ENCODE peak calls at places on chromosome 15, in five cellular contexts. Q, J, D, X and N are unnamed samples.
A peak's percentile ranks its signal among the peaks of the same experiment; 100 is the strongest.

GRCh38 chr15:101016581-101016980 is 97.4 kb downstream of the LRRK1 start:
- DNase-seq in Q (no peak), J (no peak), D (peak; percentile 3), X (no peak), N (no peak)

GRCh38 chr15:33234019-33234418 is 39.5 kb upstream of the FMN1 start:
- DNase-seq in Q (peak; percentile 31), J (no peak), D (no peak), X (no peak), N (no peak)

GRCh38 chr15:88543065-88543776 is 3.3 kb downstream of the DET1 start:
- DNase-seq in Q (no peak), J (no peak), D (no peak), X (no peak), N (no peak)

GRCh38 chr15:81163961-81164800 is 30.1 kb downstream of the CFAP161 start:
- DNase-seq in Q (no peak), J (no peak), D (no peak), X (no peak), N (no peak)

GRCh38 chr15:80785811-80786354 is 6.7 kb downstream of the CEMIP start:
- DNase-seq in Q (no peak), J (no peak), D (no peak), X (no peak), N (no peak)

GRCh38 chr15:78058401-78058935 is 19.0 kb downstream of the TBC1D2B start:
- DNase-seq in Q (no peak), J (no peak), D (no peak), X (no peak), N (no peak)

GRCh38 chr15:40695469-40695910 is 516 bp downstream of the RAD51 start:
- DNase-seq in Q (no peak), J (no peak), D (no peak), X (no peak), N (no peak)

GRCh38 chr15:63246691-63247464 is 30.5 kb upstream of the APH1B start:
- DNase-seq in Q (no peak), J (no peak), D (peak; percentile 68), X (no peak), N (no peak)

GRCh38 chr15:78104566-78105500 is 12.5 kb downstream of the SH2D7 start:
- DNase-seq in Q (no peak), J (no peak), D (no peak), X (no peak), N (no peak)

GRCh38 chr15:100712226-100712625 is 109.8 kb downstream of the ASB7 start:
- DNase-seq in Q (no peak), J (no peak), D (no peak), X (peak; percentile 60), N (no peak)

GRCh38 chr15:49901867-49902775 is 216.9 kb downstream of the ATP8B4 start:
- DNase-seq in Q (no peak), J (no peak), D (no peak), X (no peak), N (no peak)

GRCh38 chr15:80265021-80265420 is 13.0 kb upstream of the CTXND1 start:
- DNase-seq in Q (no peak), J (no peak), D (no peak), X (no peak), N (no peak)

GRCh38 chr15:34023932-34024331 is 15.1 kb downstream of the AVEN start:
- DNase-seq in Q (no peak), J (no peak), D (no peak), X (no peak), N (no peak)

GRCh38 chr15:71091601-71092000 is 23.7 kb upstream of the THSD4 start:
- DNase-seq in Q (no peak), J (no peak), D (no peak), X (no peak), N (no peak)

GRCh38 chr15:63094495-63094931 is 27.1 kb upstream of the LACTB start:
- DNase-seq in Q (no peak), J (no peak), D (no peak), X (no peak), N (no peak)

GRCh38 chr15:31268108-31268501 is 58.5 kb upstream of the KLF13 start:
- DNase-seq in Q (no peak), J (no peak), D (peak; percentile 4), X (no peak), N (no peak)

GRCh38 chr15:42018306-42019224 is 2.3 kb downstream of the PLA2G4E start:
- DNase-seq in Q (no peak), J (no peak), D (no peak), X (peak; percentile 46), N (no peak)

GRCh38 chr15:71448688-71449114 is 333.4 kb downstream of the THSD4 start:
- DNase-seq in Q (peak; percentile 69), J (no peak), D (peak; percentile 90), X (no peak), N (no peak)

GRCh38 chr15:91922701-91923279 is 69.3 kb downstream of the SLCO3A1 start:
- DNase-seq in Q (no peak), J (no peak), D (no peak), X (no peak), N (no peak)

GRCh38 chr15:28923726-28924280 is 38.0 kb downstream of the APBA2 start:
- DNase-seq in Q (no peak), J (no peak), D (no peak), X (no peak), N (no peak)

GRCh38 chr15:58019503-58020376 is 45.8 kb downstream of the ALDH1A2 start:
- DNase-seq in Q (no peak), J (no peak), D (no peak), X (no peak), N (no peak)

GRCh38 chr15:88872106-88872505 is 23.2 kb downstream of the HAPLN3 start:
- DNase-seq in Q (no peak), J (no peak), D (no peak), X (no peak), N (no peak)

GRCh38 chr15:35136552-35136951 is 51.5 kb upstream of the NANOGP8 start:
- DNase-seq in Q (no peak), J (no peak), D (no peak), X (no peak), N (no peak)

GRCh38 chr15:65082303-65082958 is 5.9 kb downstream of the KBTBD13 start:
- DNase-seq in Q (no peak), J (no peak), D (no peak), X (no peak), N (no peak)

GRCh38 chr15:88618686-88619085 is 2.5 kb upstream of the AEN start:
- DNase-seq in Q (no peak), J (no peak), D (no peak), X (no peak), N (no peak)

GRCh38 chr15:81400640-81401236 is 26.7 kb upstream of the TMC3 start:
- DNase-seq in Q (peak; percentile 36), J (no peak), D (peak; percentile 44), X (no peak), N (no peak)

GRCh38 chr15:78761020-78761419 is 50.2 kb downstream of the ADAMTS7 start:
- DNase-seq in Q (no peak), J (peak; percentile 54), D (peak; percentile 1), X (peak; percentile 11), N (no peak)

GRCh38 chr15:89416339-89417183 is 79.8 kb downstream of the RHCG start:
- DNase-seq in Q (peak; percentile 83), J (peak; percentile 76), D (peak; percentile 31), X (peak; percentile 44), N (peak; percentile 41)

GRCh38 chr15:89077750-89078149 is 10.5 kb upstream of the ABHD2 start:
- DNase-seq in Q (no peak), J (no peak), D (no peak), X (no peak), N (no peak)

GRCh38 chr15:90478981-90479481 is 50.7 kb upstream of the CRTC3 start:
- DNase-seq in Q (no peak), J (no peak), D (no peak), X (no peak), N (peak; percentile 7)

GRCh38 chr15:83320404-83320803 is 35.9 kb upstream of the BNC1 start:
- DNase-seq in Q (no peak), J (no peak), D (no peak), X (no peak), N (no peak)
- H3K27ac ChIP-seq in Q (no peak overlapping the region), J (no peak overlapping the region), D (no peak overlapping the region), X (no peak overlapping the region), N (no peak overlapping the region)

GRCh38 chr15:76967067-76967466 is 27.9 kb upstream of the PSTPIP1 start:
- DNase-seq in Q (no peak), J (no peak), D (no peak), X (no peak), N (no peak)
- H3K36me3 ChIP-seq in Q (no peaks in the 10 kb centered on the region), J (no peaks in the 10 kb centered on the region), D (no peaks in the 10 kb centered on the region), X (no peaks in the 10 kb centered on the region), N (no peaks in the 10 kb centered on the region)

GRCh38 chr15:25054943-25055342 is 100.2 kb downstream of the SNRPN start:
- DNase-seq in Q (no peak), J (no peak), D (peak; percentile 1), X (no peak), N (no peak)

GRCh38 chr15:25052191-25052999 is 97.6 kb downstream of the SNRPN start:
- DNase-seq in Q (no peak), J (no peak), D (no peak), X (no peak), N (no peak)

GRCh38 chr15:25051399-25052154 is 96.8 kb downstream of the SNRPN start:
- DNase-seq in Q (no peak), J (no peak), D (no peak), X (no peak), N (no peak)

GRCh38 chr15:25054329-25054728 is 99.5 kb downstream of the SNRPN start:
- DNase-seq in Q (no peak), J (no peak), D (no peak), X (no peak), N (no peak)

DNA sequence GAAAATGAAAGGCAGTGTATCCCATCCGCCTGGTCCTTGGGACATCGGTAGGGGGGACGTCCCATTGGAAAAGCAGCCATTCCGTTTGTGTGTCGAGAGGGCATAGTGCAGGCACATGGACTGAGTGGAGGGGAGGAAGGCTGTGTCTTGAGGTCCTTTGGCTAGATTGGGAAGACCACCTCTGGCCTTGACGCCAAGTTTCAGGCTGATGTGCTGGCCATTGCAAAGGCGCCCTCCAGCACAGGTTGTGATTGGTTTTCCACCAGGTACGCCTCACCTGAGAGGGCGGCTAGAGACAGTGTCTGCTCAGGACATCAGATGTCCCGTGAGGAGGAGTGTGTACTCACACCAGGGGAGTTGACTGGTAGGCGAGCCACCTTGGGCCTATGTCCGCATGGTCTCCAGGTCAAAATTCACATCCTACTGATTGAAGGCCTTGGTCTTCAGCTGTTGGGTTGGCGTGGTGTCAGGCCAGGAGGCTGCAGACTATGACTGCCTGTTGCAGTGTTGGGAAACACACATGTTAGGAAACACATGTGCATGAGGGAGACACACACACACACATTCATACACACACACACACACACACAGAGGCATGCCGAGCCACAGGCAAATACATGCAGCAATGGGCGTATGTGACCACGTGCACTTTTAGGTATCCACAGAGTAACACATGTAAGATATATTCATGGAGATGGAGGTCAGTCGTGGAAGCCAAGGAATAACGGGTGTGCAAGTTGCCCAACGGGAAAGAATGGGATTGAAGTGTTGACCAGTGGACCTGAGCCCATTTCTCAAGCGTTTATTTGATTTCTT is 98.4 kb downstream of the SNRPN start:
- DNase-seq in Q (no peak), J (no peak), D (no peak), X (no peak), N (no peak)
- H3K9me3 ChIP-seq in Q (peaks cover 99% of the 10 kb centered on the region), J (no peaks in the 10 kb centered on the region), D (peaks cover 100% of the 10 kb centered on the region), X (peaks cover 80% of the 10 kb centered on the region), N (peaks cover 82% of the 10 kb centered on the region)

DNA sequence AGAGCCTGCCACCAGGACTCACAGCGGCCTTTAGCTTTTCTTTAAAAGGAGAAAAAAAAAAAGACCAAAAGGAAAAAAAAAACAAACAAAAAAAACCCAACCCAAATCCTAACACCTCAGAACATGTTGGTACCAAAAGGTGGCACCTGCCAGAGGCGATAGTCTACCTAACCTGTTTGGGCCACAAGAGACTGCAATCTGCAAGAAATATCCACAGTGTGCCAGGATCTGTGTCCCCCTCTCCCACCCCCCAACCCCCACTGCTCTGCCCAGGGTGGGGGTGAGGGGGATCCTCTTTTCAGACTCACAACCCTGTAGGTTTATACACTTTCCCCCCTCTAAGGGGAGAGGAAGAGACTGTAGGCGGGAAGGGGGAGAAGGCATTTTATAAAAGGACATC is 49.1 kb downstream of the TLE3 start:
- DNase-seq in Q (no peak), J (no peak), D (no peak), X (no peak), N (no peak)
- H3K27ac ChIP-seq in Q (no peak overlapping the region), J (no peak overlapping the region), D (no peak overlapping the region), X (no peak overlapping the region), N (no peak overlapping the region)